ENCODE peak calls at places on chromosomes 12 and 14, in five cellular contexts. One of them, this sample, is unnamed.

GRCh38 chr14:89543420-89543790 is 126.4 kb upstream of the FOXN3 start:
- DNase-seq in breast epithelium: no peak
- DNase-seq in CMK: no peak
- DNase-seq in HTR-8/SVneo: no peak
- DNase-seq in amniotic stem cell: no peak
- DNase-seq in this sample: peak

GRCh38 chr12:89827592-89827991 is 119.0 kb upstream of the ATP2B1 start:
- DNase-seq in breast epithelium: no peak
- DNase-seq in CMK: peak
- DNase-seq in HTR-8/SVneo: no peak
- DNase-seq in amniotic stem cell: no peak
- DNase-seq in this sample: no peak

GRCh38 chr12:80040075-80040738 is 59.1 kb upstream of the OTOGL start:
- DNase-seq in breast epithelium: no peak
- DNase-seq in CMK: no peak
- DNase-seq in HTR-8/SVneo: no peak
- DNase-seq in amniotic stem cell: no peak
- DNase-seq in this sample: peak

GRCh38 chr14:102654298-102654697 is 61.8 kb downstream of the RCOR1 start:
- DNase-seq in breast epithelium: no peak
- DNase-seq in CMK: no peak
- DNase-seq in HTR-8/SVneo: no peak
- DNase-seq in amniotic stem cell: no peak
- DNase-seq in this sample: no peak

GRCh38 chr14:96072076-96072475 is 32.9 kb downstream of the C14orf132 start:
- DNase-seq in breast epithelium: no peak
- DNase-seq in CMK: no peak
- DNase-seq in HTR-8/SVneo: no peak
- DNase-seq in amniotic stem cell: no peak
- DNase-seq in this sample: no peak

GRCh38 chr12:84034891-84035290 is 877.7 kb downstream of the SLC6A15 start:
- DNase-seq in breast epithelium: no peak
- DNase-seq in CMK: no peak
- DNase-seq in HTR-8/SVneo: no peak
- DNase-seq in amniotic stem cell: no peak
- DNase-seq in this sample: no peak

GRCh38 chr14:29222671-29223268 is 456.2 kb downstream of the FOXG1 start:
- DNase-seq in breast epithelium: no peak
- DNase-seq in CMK: no peak
- DNase-seq in HTR-8/SVneo: peak
- DNase-seq in amniotic stem cell: peak
- DNase-seq in this sample: no peak

GRCh38 chr12:114381177-114381576 is 24.8 kb downstream of the TBX5 start:
- DNase-seq in breast epithelium: no peak
- DNase-seq in CMK: no peak
- DNase-seq in HTR-8/SVneo: no peak
- DNase-seq in amniotic stem cell: no peak
- DNase-seq in this sample: no peak

GRCh38 chr14:21311614-21312013 is 31.7 kb downstream of the RPGRIP1 start:
- DNase-seq in breast epithelium: no peak
- DNase-seq in CMK: no peak
- DNase-seq in HTR-8/SVneo: no peak
- DNase-seq in amniotic stem cell: no peak
- DNase-seq in this sample: no peak

GRCh38 chr12:103858335-103858734 is 17.3 kb upstream of the NT5DC3 start:
- DNase-seq in breast epithelium: no peak
- DNase-seq in CMK: no peak
- DNase-seq in HTR-8/SVneo: no peak
- DNase-seq in amniotic stem cell: no peak
- DNase-seq in this sample: no peak

GRCh38 chr14:88463318-88463717 is 77.9 kb downstream of the SPATA7 start:
- DNase-seq in breast epithelium: no peak
- DNase-seq in CMK: peak
- DNase-seq in HTR-8/SVneo: peak
- DNase-seq in amniotic stem cell: no peak
- DNase-seq in this sample: no peak

GRCh38 chr12:56087220-56087619 is 7.3 kb downstream of the ERBB3 start:
- DNase-seq in breast epithelium: peak
- DNase-seq in CMK: no peak
- DNase-seq in HTR-8/SVneo: no peak
- DNase-seq in amniotic stem cell: no peak
- DNase-seq in this sample: no peak

GRCh38 chr12:51067771-51068170 is 15.6 kb downstream of the CSRNP2 start:
- DNase-seq in breast epithelium: no peak
- DNase-seq in CMK: no peak
- DNase-seq in HTR-8/SVneo: no peak
- DNase-seq in amniotic stem cell: no peak
- DNase-seq in this sample: no peak

GRCh38 chr14:37179896-37180502 is 7.6 kb upstream of the SLC25A21 start:
- DNase-seq in breast epithelium: no peak
- DNase-seq in CMK: no peak
- DNase-seq in HTR-8/SVneo: no peak
- DNase-seq in amniotic stem cell: no peak
- DNase-seq in this sample: no peak

GRCh38 chr14:102870246-102870645 is 52.2 kb upstream of the AMN start:
- DNase-seq in breast epithelium: no peak
- DNase-seq in CMK: no peak
- DNase-seq in HTR-8/SVneo: no peak
- DNase-seq in amniotic stem cell: no peak
- DNase-seq in this sample: no peak

GRCh38 chr14:96622926-96623325 is 120.7 kb downstream of the PAPOLA start:
- DNase-seq in breast epithelium: no peak
- DNase-seq in CMK: no peak
- DNase-seq in HTR-8/SVneo: no peak
- DNase-seq in amniotic stem cell: no peak
- DNase-seq in this sample: no peak